ENCODE peak calls at places on chromosomes 7 and 10, in ten cellular contexts. Y is CD8-positive, alpha-beta memory T cell; G is right cardiac atrium; D is A549; K is heart right ventricle; T is right lobe of liver; U is mucosa of descending colon; I is OCI-LY7; X is Caco-2; N is PC-3. W is an unnamed sample.

GRCh38 chr7:120703585-120704240 is 154.2 kb downstream of the TSPAN12 start:
- DNase-seq in Y (no peak), G (no peak), D (no peak), K (no peak), T (no peak), U (no peak), I (no peak), X (no peak), N (no peak), W (no peak)

GRCh38 chr7:70893422-70893821 is 238.5 kb upstream of the GALNT17 start:
- DNase-seq in Y (no peak), G (no peak), D (no peak), K (no peak), T (no peak), U (no peak), I (no peak), X (no peak), N (no peak), W (no peak)

GRCh38 chr10:18362892-18363291 is 222.7 kb downstream of the CACNB2 start:
- DNase-seq in Y (no peak), G (no peak), D (no peak), K (no peak), T (no peak), U (no peak), I (no peak), X (no peak), N (no peak), W (no peak)

GRCh38 chr10:70255329-70256299 is 22.4 kb upstream of the PPA1 start:
- DNase-seq in Y (peak), G (peak), D (no peak), K (no peak), T (no peak), U (peak), I (no peak), X (peak), N (peak), W (peak)

GRCh38 chr7:116316838-116317612 is 106.7 kb downstream of the TES start:
- DNase-seq in Y (no peak), G (peak), D (peak), K (peak), T (no peak), U (peak), I (no peak), X (no peak), N (peak), W (no peak)

GRCh38 chr10:68333905-68334431 is 1.2 kb upstream of the PBLD start:
- DNase-seq in Y (no peak), G (no peak), D (no peak), K (no peak), T (no peak), U (no peak), I (no peak), X (no peak), N (no peak), W (no peak)

GRCh38 chr10:44881639-44882038 is 29.5 kb upstream of the TMEM72 start:
- DNase-seq in Y (no peak), G (no peak), D (no peak), K (no peak), T (no peak), U (no peak), I (no peak), X (no peak), N (no peak), W (no peak)

GRCh38 chr10:8242295-8242872 is 187.9 kb downstream of the GATA3 start:
- DNase-seq in Y (no peak), G (no peak), D (no peak), K (no peak), T (no peak), U (no peak), I (no peak), X (no peak), N (no peak), W (no peak)

GRCh38 chr10:45001382-45002148 is 842 bp downstream of the ZNF22 start:
- DNase-seq in Y (no peak), G (peak), D (peak), K (peak), T (peak), U (peak), I (peak), X (peak), N (peak), W (peak)

GRCh38 chr10:28250782-28251181 is 52.1 kb downstream of the MPP7 start:
- DNase-seq in Y (peak), G (no peak), D (peak), K (no peak), T (no peak), U (no peak), I (peak), X (no peak), N (peak), W (peak)

GRCh38 chr10:65501259-65501658 is 1424.6 kb upstream of the LRRTM3 start:
- DNase-seq in Y (no peak), G (no peak), D (peak), K (no peak), T (no peak), U (no peak), I (peak), X (peak), N (no peak), W (no peak)

GRCh38 chr10:61279400-61279799 is 173.8 kb downstream of the TMEM26 start:
- DNase-seq in Y (no peak), G (no peak), D (no peak), K (no peak), T (no peak), U (no peak), I (no peak), X (no peak), N (no peak), W (no peak)

GRCh38 chr7:46752881-46753366 is 829.0 kb downstream of the TNS3 start:
- DNase-seq in Y (no peak), G (no peak), D (peak), K (no peak), T (no peak), U (no peak), I (no peak), X (no peak), N (peak), W (no peak)

GRCh38 chr10:116124777-116125176 is 148.2 kb downstream of the GFRA1 start:
- DNase-seq in Y (no peak), G (no peak), D (no peak), K (no peak), T (no peak), U (no peak), I (no peak), X (no peak), N (no peak), W (no peak)

GRCh38 chr10:70579234-70580002 is 23.1 kb downstream of the PRF1 start:
- DNase-seq in Y (no peak), G (no peak), D (no peak), K (no peak), T (no peak), U (no peak), I (no peak), X (peak), N (peak), W (no peak)

GRCh38 chr7:44107116-44107960 is 3.2 kb downstream of the AEBP1 start:
- DNase-seq in Y (no peak), G (no peak), D (no peak), K (no peak), T (peak), U (no peak), I (no peak), X (no peak), N (no peak), W (no peak)

GRCh38 chr10:11016959-11017574 is 605 bp upstream of the CELF2 start:
- DNase-seq in Y (no peak), G (no peak), D (no peak), K (no peak), T (no peak), U (peak), I (no peak), X (no peak), N (no peak), W (peak)

GRCh38 chr7:97971120-97971989 is 18.6 kb downstream of the OCM2 start:
- DNase-seq in Y (no peak), G (no peak), D (peak), K (peak), T (no peak), U (peak), I (peak), X (no peak), N (peak), W (peak)

GRCh38 chr7:25032774-25033743 is 53.1 kb upstream of the OSBPL3 start:
- DNase-seq in Y (no peak), G (peak), D (no peak), K (no peak), T (no peak), U (no peak), I (no peak), X (no peak), N (no peak), W (no peak)

DNA sequence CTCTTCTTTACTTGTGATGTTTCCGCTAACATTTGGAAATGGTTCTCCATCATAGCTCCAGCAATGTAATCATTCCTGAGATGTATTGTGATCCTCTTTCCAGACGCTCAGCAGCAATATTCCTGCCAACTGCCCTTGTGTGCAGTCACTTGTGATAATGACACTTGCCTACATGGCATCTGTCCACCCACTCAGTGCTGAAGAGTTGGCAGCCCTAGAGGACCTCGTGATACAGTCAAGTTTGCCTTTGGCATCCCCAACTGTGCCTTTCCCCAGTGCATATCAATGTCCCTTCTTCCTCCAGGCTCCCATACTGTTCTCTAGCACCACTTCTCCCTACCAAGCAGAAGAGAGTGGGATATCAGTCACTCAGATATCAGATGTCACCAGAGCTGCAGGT is 64.9 kb downstream of the MYOF start:
- DNase-seq in Y (no peak), G (peak), D (no peak), K (peak), T (no peak), U (no peak), I (no peak), X (no peak), N (no peak), W (no peak)
- H3K4me3 ChIP-seq in Y (no peak), G (no peak), D (no peak), K (no peak), T (no peak), U (no peak), I (no peak), X (no peak), N (no peak), W (no peak)

DNA sequence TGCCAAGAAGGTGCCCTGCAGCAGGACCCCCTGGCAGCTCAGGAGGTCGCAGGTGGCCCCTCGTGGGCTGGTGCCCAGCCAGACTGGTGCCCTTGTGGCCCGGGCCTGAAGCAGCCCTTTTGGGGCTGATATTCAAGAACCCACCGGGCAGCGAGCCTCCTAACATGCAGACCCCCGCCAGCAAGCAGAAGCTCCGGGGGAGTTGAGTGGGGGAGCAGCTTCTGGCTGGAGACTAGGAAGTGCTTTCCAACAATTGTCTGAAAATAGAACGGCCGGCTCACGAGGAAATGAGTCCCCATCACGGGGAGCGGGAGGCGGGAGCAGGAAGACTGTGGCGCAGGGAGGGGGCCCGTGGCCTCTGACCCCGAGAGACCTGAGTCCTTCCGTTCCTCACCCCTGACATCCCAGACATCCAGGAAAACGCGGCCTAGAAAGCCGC is 9.5 kb upstream of the INTS1 start:
- DNase-seq in Y (no peak), G (peak), D (peak), K (peak), T (no peak), U (peak), I (no peak), X (no peak), N (no peak), W (no peak)
- H3K4me3 ChIP-seq in Y (no peak), G (no peak), D (no peak), K (peak), T (no peak), U (no peak), I (no peak), X (no peak), N (no peak), W (no peak)

GRCh38 chr7:42945821-42946615 is 13.8 kb downstream of the MRPL32 start:
- DNase-seq in Y (no peak), G (peak), D (no peak), K (no peak), T (no peak), U (no peak), I (peak), X (no peak), N (no peak), W (no peak)
- H3K4me3 ChIP-seq in Y (no peak), G (no peak), D (no peak), K (no peak), T (no peak), U (no peak), I (peak), X (no peak), N (no peak), W (no peak)

DNA sequence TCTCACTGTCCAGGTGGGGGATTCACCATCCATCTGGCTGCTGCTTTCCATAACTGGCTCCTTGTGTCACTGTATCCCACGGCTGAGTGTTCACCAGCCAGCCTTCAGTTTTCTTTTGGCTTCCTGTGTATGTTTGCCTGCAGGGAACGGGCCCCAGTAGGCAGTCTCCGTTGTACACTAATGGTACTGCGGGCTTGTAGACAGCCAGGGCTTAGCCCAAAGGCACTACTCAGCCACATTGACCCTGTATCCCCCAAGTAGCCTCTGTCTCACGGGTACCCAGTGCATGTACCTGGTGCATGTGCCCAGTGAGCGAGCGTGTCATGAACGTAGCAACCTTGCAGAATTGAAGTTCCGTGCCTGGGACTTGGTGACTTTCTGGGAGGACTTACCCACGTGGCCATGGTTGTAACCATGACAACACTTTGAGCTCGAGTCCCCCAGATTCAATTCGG is 6.1 kb downstream of the PFKFB3 start:
- DNase-seq in Y (no peak), G (no peak), D (peak), K (no peak), T (peak), U (no peak), I (peak), X (no peak), N (no peak), W (no peak)
- H3K4me3 ChIP-seq in Y (no peak), G (no peak), D (peak), K (no peak), T (no peak), U (no peak), I (peak), X (no peak), N (no peak), W (no peak)

GRCh38 chr10:112389147-112389822 is 15.4 kb downstream of the ACSL5 start:
- DNase-seq in Y (peak), G (no peak), D (peak), K (peak), T (no peak), U (no peak), I (peak), X (no peak), N (peak), W (no peak)
- H3K4me3 ChIP-seq in Y (peak), G (no peak), D (no peak), K (no peak), T (no peak), U (no peak), I (no peak), X (no peak), N (no peak), W (no peak)

GRCh38 chr7:8442814-8443304 is 9.4 kb downstream of the NXPH1 start:
- DNase-seq in Y (peak), G (peak), D (no peak), K (peak), T (peak), U (peak), I (no peak), X (no peak), N (no peak), W (peak)

GRCh38 chr7:8441602-8442294 is 8.3 kb downstream of the NXPH1 start:
- DNase-seq in Y (no peak), G (no peak), D (no peak), K (no peak), T (no peak), U (no peak), I (no peak), X (no peak), N (no peak), W (no peak)

GRCh38 chr7:8440670-8441069 is 7.3 kb downstream of the NXPH1 start:
- DNase-seq in Y (no peak), G (no peak), D (no peak), K (no peak), T (no peak), U (no peak), I (no peak), X (no peak), N (no peak), W (no peak)

GRCh38 chr7:8442295-8442813 is 8.9 kb downstream of the NXPH1 start:
- DNase-seq in Y (no peak), G (no peak), D (no peak), K (no peak), T (no peak), U (no peak), I (no peak), X (no peak), N (no peak), W (no peak)

DNA sequence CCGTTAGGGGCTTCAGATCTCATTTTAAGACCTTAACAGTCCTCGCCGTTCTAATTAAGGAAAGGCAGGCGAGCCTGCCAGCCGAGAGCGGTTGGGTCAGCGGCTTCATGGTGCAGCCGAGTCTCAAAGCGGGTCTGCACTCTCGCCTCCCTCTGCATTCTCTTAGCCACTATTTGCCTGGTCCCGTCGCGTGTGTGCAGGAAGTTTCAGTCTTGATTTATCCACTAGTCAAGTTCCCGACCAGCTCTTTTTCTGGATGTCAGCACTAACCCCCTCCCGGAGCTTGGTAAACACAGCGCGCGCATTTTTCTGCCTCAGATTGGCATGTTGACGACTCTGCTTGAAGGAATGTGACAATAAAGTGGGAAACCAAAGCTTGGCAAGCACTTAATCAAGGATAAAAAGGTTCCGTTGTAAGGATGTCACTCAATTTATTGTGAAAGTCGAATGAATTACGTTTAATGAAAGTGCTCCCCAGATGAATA is 7.7 kb downstream of the NXPH1 start:
- DNase-seq in Y (no peak), G (no peak), D (no peak), K (no peak), T (no peak), U (no peak), I (no peak), X (no peak), N (no peak), W (no peak)
- H3K4me3 ChIP-seq in Y (no peak), G (no peak), D (no peak), K (no peak), T (no peak), U (no peak), I (no peak), X (no peak), N (no peak), W (no peak)

GRCh38 chr7:74012842-74013249 is 15.1 kb upstream of the ELN start:
- DNase-seq in Y (no peak), G (no peak), D (no peak), K (no peak), T (no peak), U (no peak), I (no peak), X (no peak), N (no peak), W (no peak)
- H3K4me3 ChIP-seq in Y (no peak), G (no peak), D (no peak), K (no peak), T (no peak), U (no peak), I (no peak), X (no peak), N (no peak), W (no peak)

GRCh38 chr10:33008499-33009243 is 50.6 kb upstream of the ITGB1 start:
- DNase-seq in Y (peak), G (no peak), D (peak), K (peak), T (no peak), U (peak), I (peak), X (peak), N (peak), W (peak)
- H3K4me3 ChIP-seq in Y (peak), G (no peak), D (no peak), K (no peak), T (no peak), U (no peak), I (peak), X (no peak), N (peak), W (no peak)

DNA sequence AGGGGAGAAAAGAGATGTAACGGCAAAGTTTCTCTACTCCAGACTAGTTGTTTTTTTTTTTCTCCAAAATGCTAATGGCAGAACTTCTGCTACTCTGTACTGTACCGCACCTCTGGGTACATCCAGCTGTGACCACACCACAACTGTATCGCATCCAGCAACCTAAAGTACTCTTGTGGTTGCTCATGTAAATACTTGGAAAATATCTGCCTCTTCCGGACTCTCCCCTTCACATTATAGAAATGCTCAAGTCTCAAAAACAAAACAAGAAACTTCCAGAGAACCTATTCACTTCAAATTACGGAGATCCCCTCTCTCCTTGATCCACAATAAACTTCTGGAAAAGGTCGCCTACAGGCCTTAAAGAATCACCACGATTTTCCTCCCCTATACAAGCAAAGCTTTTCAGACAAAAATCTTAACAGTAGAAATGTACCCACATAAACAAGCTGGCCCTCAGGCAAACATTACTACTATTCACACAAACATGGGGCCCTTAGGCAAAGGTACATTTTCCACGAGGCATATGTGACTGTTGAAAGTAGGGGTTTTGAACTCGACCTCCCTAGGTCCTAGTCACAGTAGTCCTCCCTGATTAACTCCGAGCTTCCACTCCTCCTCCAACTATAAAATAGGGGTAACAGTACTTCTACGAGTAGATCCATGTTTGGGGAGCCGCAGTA is 222.9 kb upstream of the MKLN1 start:
- DNase-seq in Y (peak), G (no peak), D (no peak), K (no peak), T (no peak), U (no peak), I (peak), X (no peak), N (no peak), W (no peak)
- H3K4me3 ChIP-seq in Y (peak), G (peak), D (peak), K (peak), T (peak), U (no peak), I (peak), X (no peak), N (peak), W (no peak)

W was measured in HAP-1.